ENCODE peak calls at places on chromosomes 4 and X, in ten cellular contexts. Z is activated CD8-positive, alpha-beta memory T cell treated with anti-CD3 and anti-CD28 coated beads, Interleukin-2, amount 50 U/mL, for 48 hours; P is stimulated activated CD4-positive, alpha-beta T cell treated with anti-CD3 and anti-CD28 coated beads, Interleukin-2, amount 100 ng/mL, for 24 hours; U is fibroblast of gingiva; A is stimulated activated CD8-positive, alpha-beta memory T cell treated with anti-CD3 and anti-CD28 coated beads, Interleukin-4, amount 100 ng/mL, for 1 hour; H is EL; M is CD14-positive monocyte; F is NCI-H2081; I is HEK293T; G is naive thymus-derived CD8-positive, alpha-beta T cell. B is an unnamed sample.
A peak's percentile ranks its signal among the peaks of the same experiment; 100 is the strongest.

GRCh38 chr4:1726146-1726934 is 5.0 kb downstream of the TACC3 start:
- DNase-seq in Z (peak; percentile 97), P (peak; percentile 95), U (peak; percentile 70), A (peak; percentile 84), H (peak; percentile 82), M (peak; percentile 86), F (peak; percentile 81), I (peak; percentile 78), G (peak; percentile 93), B (peak; percentile 86)

GRCh38 chr4:152983221-152983620 is 47.1 kb downstream of the FHDC1 start:
- DNase-seq in Z (no peak), P (no peak), U (no peak), A (no peak), H (peak; percentile 21), M (no peak), F (no peak), I (no peak), G (no peak), B (peak; percentile 71)

GRCh38 chr4:189613202-189613601 is 327.5 kb upstream of the FRG1 start:
- DNase-seq in Z (no peak), P (no peak), U (no peak), A (no peak), H (no peak), M (no peak), F (no peak), I (no peak), G (no peak), B (no peak)

GRCh38 chr4:47213971-47214370 is 182.6 kb downstream of the GABRB1 start:
- DNase-seq in Z (no peak), P (no peak), U (peak; percentile 14), A (no peak), H (peak; percentile 92), M (no peak), F (no peak), I (no peak), G (no peak), B (peak; percentile 28)

GRCh38 chr4:88761861-88762523 is 64.4 kb upstream of the NAP1L5 start:
- DNase-seq in Z (no peak), P (no peak), U (no peak), A (no peak), H (peak; percentile 26), M (no peak), F (no peak), I (no peak), G (no peak), B (no peak)

GRCh38 chr4:89712141-89712540 is 124.8 kb downstream of the SNCA start:
- DNase-seq in Z (no peak), P (no peak), U (peak; percentile 66), A (no peak), H (peak; percentile 9), M (no peak), F (no peak), I (no peak), G (no peak), B (no peak)

GRCh38 chr4:95362906-95363578 is 185.7 kb downstream of the UNC5C start:
- DNase-seq in Z (no peak), P (no peak), U (no peak), A (no peak), H (peak; percentile 0), M (no peak), F (no peak), I (peak; percentile 56), G (no peak), B (no peak)

GRCh38 chr4:88779431-88779830 is 81.8 kb upstream of the NAP1L5 start:
- DNase-seq in Z (no peak), P (no peak), U (peak; percentile 65), A (no peak), H (peak; percentile 18), M (no peak), F (no peak), I (no peak), G (no peak), B (no peak)

GRCh38 chrX:53266914-53267313 is 14.5 kb downstream of the IQSEC2 start:
- DNase-seq in Z (no peak), P (no peak), U (no peak), A (no peak), H (no peak), M (no peak), F (no peak), I (no peak), G (no peak), B (no peak)

GRCh38 chrX:111928457-111928856 is 52.5 kb downstream of the TRPC5OS start:
- DNase-seq in Z (no peak), P (no peak), U (no peak), A (no peak), H (no peak), M (no peak), F (no peak), I (no peak), G (no peak), B (no peak)

GRCh38 chrX:135170877-135171519 is at the start of gene CT55:
- DNase-seq in Z (no peak), P (no peak), U (no peak), A (no peak), H (no peak), M (no peak), F (no peak), I (peak; percentile 20), G (no peak), B (no peak)

GRCh38 chr4:132417220-132417619 is 731.9 kb upstream of the PCDH10 start:
- DNase-seq in Z (no peak), P (no peak), U (no peak), A (no peak), H (no peak), M (no peak), F (no peak), I (no peak), G (no peak), B (no peak)

GRCh38 chr4:52038109-52038912 is at the start of gene SGCB:
- DNase-seq in Z (peak; percentile 87), P (peak; percentile 74), U (peak; percentile 50), A (peak; percentile 48), H (peak; percentile 59), M (no peak), F (peak; percentile 42), I (peak; percentile 75), G (peak; percentile 82), B (peak; percentile 96)

GRCh38 chrX:149540621-149541520 is at the start of gene EOLA1:
- DNase-seq in Z (peak; percentile 87), P (peak; percentile 86), U (peak; percentile 98), A (peak; percentile 65), H (peak; percentile 93), M (peak; percentile 94), F (peak; percentile 79), I (peak; percentile 84), G (peak; percentile 96), B (no peak)

GRCh38 chr4:40311811-40312346 is 23.3 kb upstream of the CHRNA9 start:
- DNase-seq in Z (no peak), P (no peak), U (no peak), A (no peak), H (no peak), M (no peak), F (no peak), I (no peak), G (peak; percentile 75), B (no peak)

GRCh38 chrX:55713635-55714034 is 3.9 kb upstream of the RRAGB start:
- DNase-seq in Z (no peak), P (no peak), U (no peak), A (no peak), H (no peak), M (no peak), F (no peak), I (no peak), G (no peak), B (no peak)

GRCh38 chrX:36898301-36898700 is 109.9 kb upstream of the FAM47C start:
- DNase-seq in Z (no peak), P (no peak), U (no peak), A (no peak), H (peak; percentile 0), M (no peak), F (no peak), I (peak; percentile 20), G (no peak), B (peak; percentile 5)

GRCh38 chr4:103934178-103934789 is 214.5 kb upstream of the TACR3 start:
- DNase-seq in Z (no peak), P (no peak), U (peak; percentile 12), A (no peak), H (peak; percentile 26), M (no peak), F (peak; percentile 51), I (peak; percentile 16), G (no peak), B (peak; percentile 26)

GRCh38 chr4:186020106-186020792 is 48.7 kb upstream of the TLR3 start:
- DNase-seq in Z (no peak), P (no peak), U (no peak), A (no peak), H (no peak), M (no peak), F (no peak), I (no peak), G (no peak), B (no peak)

GRCh38 chrX:116272328-116272727 is 101.8 kb downstream of the AGTR2 start:
- DNase-seq in Z (no peak), P (no peak), U (peak; percentile 85), A (no peak), H (peak; percentile 84), M (no peak), F (no peak), I (no peak), G (no peak), B (peak; percentile 59)

GRCh38 chr4:25861951-25862410 is 807 bp downstream of the SEL1L3 start:
- DNase-seq in Z (peak; percentile 72), P (peak; percentile 41), U (no peak), A (no peak), H (peak; percentile 41), M (no peak), F (no peak), I (peak; percentile 27), G (no peak), B (peak; percentile 58)

GRCh38 chrX:118847676-118848075 is 24.1 kb downstream of the ZCCHC12 start:
- DNase-seq in Z (no peak), P (no peak), U (peak; percentile 5), A (no peak), H (peak; percentile 32), M (no peak), F (peak; percentile 89), I (peak; percentile 62), G (no peak), B (peak; percentile 43)

GRCh38 chrX:40167240-40168182 is 69.8 kb upstream of the BCOR start:
- DNase-seq in Z (no peak), P (no peak), U (no peak), A (no peak), H (no peak), M (no peak), F (peak; percentile 76), I (no peak), G (no peak), B (no peak)

GRCh38 chr4:85913925-85914694 is 439.2 kb downstream of the ARHGAP24 start:
- DNase-seq in Z (no peak), P (no peak), U (no peak), A (no peak), H (no peak), M (no peak), F (no peak), I (no peak), G (no peak), B (no peak)

GRCh38 chr4:83074086-83074704 is 39.2 kb downstream of the COPS4 start:
- DNase-seq in Z (no peak), P (peak; percentile 55), U (peak; percentile 82), A (peak; percentile 24), H (peak; percentile 76), M (peak; percentile 53), F (peak; percentile 13), I (peak; percentile 65), G (peak; percentile 85), B (peak; percentile 72)

GRCh38 chr4:177638871-177639270 is 196.6 kb upstream of the AGA start:
- DNase-seq in Z (no peak), P (no peak), U (no peak), A (no peak), H (no peak), M (no peak), F (no peak), I (no peak), G (no peak), B (no peak)

GRCh38 chr4:54998991-54999390 is 126.4 kb downstream of the KDR start:
- DNase-seq in Z (no peak), P (no peak), U (peak; percentile 35), A (no peak), H (peak; percentile 9), M (no peak), F (no peak), I (no peak), G (no peak), B (peak; percentile 21)

GRCh38 chr4:8728536-8729407 is 136.2 kb downstream of the CPZ start:
- DNase-seq in Z (peak; percentile 17), P (no peak), U (no peak), A (no peak), H (no peak), M (peak; percentile 28), F (no peak), I (no peak), G (no peak), B (no peak)